ENCODE peak calls at places on chromosome 11, in eight cellular contexts. R is NCI-H2081; O is EL; G is GM03348; B is effector memory CD4-positive, alpha-beta T cell; N is HTR-8/SVneo; I is GM04504; V is activated naive CD4-positive, alpha-beta T cell treated with anti-CD3 and anti-CD28 coated beads for 36 hours. Y is an unnamed sample.

GRCh38 chr11:19226378-19227195 is 14.2 kb downstream of the E2F8 start:
- DNase-seq in R (no peak), O (no peak), G (no peak), B (no peak), N (no peak), I (no peak), V (no peak), Y (no peak)

GRCh38 chr11:15107730-15108515 is 6.8 kb upstream of the INSC start:
- DNase-seq in R (no peak), O (peak; percentile 55), G (peak; percentile 26), B (no peak), N (no peak), I (no peak), V (no peak), Y (no peak)

GRCh38 chr11:132777067-132777975 is 755.0 kb downstream of the OPCML start:
- DNase-seq in R (no peak), O (no peak), G (peak; percentile 34), B (no peak), N (no peak), I (no peak), V (no peak), Y (no peak)

GRCh38 chr11:10693509-10694071 is at the start of gene IRAG1:
- DNase-seq in R (no peak), O (peak; percentile 53), G (peak; percentile 72), B (no peak), N (no peak), I (no peak), V (no peak), Y (peak; percentile 56)

GRCh38 chr11:12767022-12767421 is 92.8 kb downstream of the TEAD1 start:
- DNase-seq in R (no peak), O (no peak), G (no peak), B (no peak), N (no peak), I (no peak), V (no peak), Y (no peak)

GRCh38 chr11:8906629-8907028 is 4.4 kb upstream of the AKIP1 start:
- DNase-seq in R (no peak), O (peak; percentile 82), G (peak; percentile 72), B (no peak), N (peak; percentile 87), I (peak; percentile 50), V (no peak), Y (peak; percentile 37)

GRCh38 chr11:11876458-11876857 is 34.7 kb downstream of the USP47 start:
- DNase-seq in R (no peak), O (no peak), G (no peak), B (no peak), N (no peak), I (no peak), V (peak; percentile 17), Y (no peak)

GRCh38 chr11:2759228-2760195 is 59.7 kb upstream of the KCNQ1OT1 start:
- DNase-seq in R (no peak), O (no peak), G (no peak), B (no peak), N (no peak), I (no peak), V (no peak), Y (no peak)

GRCh38 chr11:9609841-9610240 is 36.4 kb downstream of the WEE1 start:
- DNase-seq in R (no peak), O (no peak), G (no peak), B (no peak), N (no peak), I (no peak), V (no peak), Y (no peak)

GRCh38 chr11:71381781-71382505 is 66.2 kb downstream of the DHCR7 start:
- DNase-seq in R (no peak), O (no peak), G (no peak), B (no peak), N (no peak), I (no peak), V (no peak), Y (no peak)

GRCh38 chr11:86143429-86144030 is 74.6 kb upstream of the PICALM start:
- DNase-seq in R (no peak), O (no peak), G (no peak), B (no peak), N (no peak), I (no peak), V (no peak), Y (no peak)